ENCODE peak calls at places on chromosomes 1 and 21, in four cellular contexts. One of them, this sample, is unnamed.

GRCh38 chr1:160115545-160116276 is at the start of gene ATP1A2:
- DNase-seq in LoVo: no peak
- DNase-seq in NCI-H1092: no peak
- DNase-seq in endothelial cell: no peak
- DNase-seq in this sample: no peak

GRCh38 chr1:24374891-24375786 is 38.4 kb downstream of the STPG1 start:
- DNase-seq in LoVo: peak; percentile 70
- DNase-seq in NCI-H1092: no peak
- DNase-seq in endothelial cell: no peak
- DNase-seq in this sample: no peak

GRCh38 chr21:41207401-41208388 is 39.7 kb downstream of the BACE2 start:
- DNase-seq in LoVo: no peak
- DNase-seq in NCI-H1092: peak; percentile 14
- DNase-seq in endothelial cell: no peak
- DNase-seq in this sample: peak; percentile 5

GRCh38 chr1:10939654-10940450 is 72.6 kb upstream of the TARDBP start:
- DNase-seq in LoVo: no peak
- DNase-seq in NCI-H1092: no peak
- DNase-seq in endothelial cell: no peak
- DNase-seq in this sample: no peak

GRCh38 chr21:34857874-34858273 is 189.1 kb downstream of the CLIC6 start:
- DNase-seq in LoVo: no peak
- DNase-seq in NCI-H1092: no peak
- DNase-seq in endothelial cell: no peak
- DNase-seq in this sample: no peak

GRCh38 chr1:27630859-27631491 is 4.0 kb downstream of the FGR start:
- DNase-seq in LoVo: no peak
- DNase-seq in NCI-H1092: no peak
- DNase-seq in endothelial cell: no peak
- DNase-seq in this sample: no peak

GRCh38 chr1:161182214-161182613 is 4.9 kb upstream of the B4GALT3 start:
- DNase-seq in LoVo: no peak
- DNase-seq in NCI-H1092: no peak
- DNase-seq in endothelial cell: no peak
- DNase-seq in this sample: no peak

GRCh38 chr1:87642581-87643129 is 314.0 kb downstream of the LMO4 start:
- DNase-seq in LoVo: no peak
- DNase-seq in NCI-H1092: peak; percentile 7
- DNase-seq in endothelial cell: no peak
- DNase-seq in this sample: no peak

GRCh38 chr1:162327144-162327790 is 49.4 kb downstream of the SPATA46 start:
- DNase-seq in LoVo: no peak
- DNase-seq in NCI-H1092: no peak
- DNase-seq in endothelial cell: no peak
- DNase-seq in this sample: no peak

This sample was measured in AG09319.